ENCODE peak calls at places on chromosomes 11 and 22, in four cellular contexts. A is CD4-positive, alpha-beta memory T cell; Q is activated CD4-positive, alpha-beta T cell treated with anti-CD3 and anti-CD28 coated beads for 1 hour; W is T-helper 2 cell. R is an unnamed sample.

GRCh38 chr11:15307600-15307999 is 192.9 kb downstream of the INSC start:
- DNase-seq in A (no peak), Q (no peak), W (no peak), R (no peak)

GRCh38 chr11:130550984-130551383 is 102.5 kb downstream of the ADAMTS15 start:
- DNase-seq in A (no peak), Q (no peak), W (no peak), R (no peak)

GRCh38 chr11:119422505-119423416 is at the start of gene THY1:
- DNase-seq in A (no peak), Q (no peak), W (no peak), R (no peak)

GRCh38 chr11:36437413-36437812 is 72.7 kb downstream of the TRAF6 start:
- DNase-seq in A (no peak), Q (no peak), W (no peak), R (no peak)

GRCh38 chr11:88292156-88292844 is 45.2 kb downstream of the CTSC start:
- DNase-seq in A (no peak), Q (no peak), W (no peak), R (no peak)

GRCh38 chr11:26806209-26806608 is 84.3 kb upstream of the SLC5A12 start:
- DNase-seq in A (no peak), Q (no peak), W (no peak), R (no peak)

GRCh38 chr22:50672041-50672440 is 582 bp upstream of the SHANK3 start:
- DNase-seq in A (no peak), Q (no peak), W (no peak), R (no peak)

GRCh38 chr11:64758330-64759079 is 1.3 kb downstream of the PYGM start:
- DNase-seq in A (no peak), Q (no peak), W (no peak), R (peak; percentile 14)

GRCh38 chr11:89176938-89177337 is 737 bp upstream of the TYR start:
- DNase-seq in A (no peak), Q (no peak), W (no peak), R (no peak)

GRCh38 chr22:26442086-26442756 is 13.2 kb downstream of the ASPHD2 start:
- DNase-seq in A (no peak), Q (no peak), W (no peak), R (no peak)

GRCh38 chr22:49247194-49247924 is 580.3 kb downstream of the BRD1 start:
- DNase-seq in A (no peak), Q (no peak), W (no peak), R (no peak)